ENCODE peak calls at places on chromosomes 7 and 10, in five cellular contexts. O, R, Z, T and M are unnamed samples.

GRCh38 chr10:95260397-95260881 is 30.4 kb downstream of the PDLIM1 start:
- DNase-seq in R (no peak), Z (no peak), O (no peak), T (no peak), M (no peak)

GRCh38 chr7:34939175-34939574 is 98.1 kb downstream of the DPY19L1 start:
- DNase-seq in T (no peak), O (no peak), Z (no peak), R (no peak), M (no peak)

GRCh38 chr10:70355234-70356021 is 27.0 kb downstream of the LRRC20 start:
- DNase-seq in R (no peak), Z (no peak), T (peak; percentile 46), O (peak; percentile 64), M (peak; percentile 47)

GRCh38 chr7:134290286-134290685 is 26.4 kb downstream of the SLC35B4 start:
- DNase-seq in O (no peak), Z (no peak), R (no peak), T (no peak), M (no peak)

GRCh38 chr10:28906934-28907333 is 229.6 kb downstream of the BAMBI start:
- DNase-seq in R (no peak), T (no peak), O (no peak), Z (no peak), M (no peak)

GRCh38 chr10:95394161-95394880 is 103.5 kb upstream of the PDLIM1 start:
- DNase-seq in T (no peak), O (no peak), Z (no peak), R (peak; percentile 67), M (no peak)

GRCh38 chr10:104766341-104766740 is 125.3 kb downstream of the SORCS3 start:
- DNase-seq in O (no peak), R (no peak), Z (no peak), T (no peak), M (no peak)

GRCh38 chr7:51154201-51154600 is 162.4 kb downstream of the COBL start:
- DNase-seq in Z (no peak), T (no peak), O (no peak), R (no peak), M (no peak)

GRCh38 chr7:96026606-96027005 is 254.3 kb downstream of the DYNC1I1 start:
- DNase-seq in Z (no peak), O (no peak), R (no peak), T (no peak), M (no peak)

GRCh38 chr7:23600251-23600650 is 3.1 kb downstream of the CCDC126 start:
- DNase-seq in O (no peak), Z (no peak), T (no peak), R (no peak), M (no peak)

GRCh38 chr10:19730071-19730470 is 86.2 kb upstream of the PLXDC2 start:
- DNase-seq in T (no peak), R (no peak), O (no peak), Z (no peak), M (no peak)

GRCh38 chr10:72265925-72266865 is 7.5 kb upstream of the DDIT4 start:
- DNase-seq in T (no peak), R (no peak), O (no peak), Z (no peak), M (no peak)

GRCh38 chr10:2508971-2509605 is 558.3 kb upstream of the PFKP start:
- DNase-seq in T (no peak), O (no peak), R (no peak), Z (no peak), M (no peak)

GRCh38 chr7:149286811-149287400 is 24.9 kb downstream of the ZNF783 start:
- DNase-seq in Z (no peak), T (peak; percentile 19), O (peak; percentile 36), R (no peak), M (no peak)

GRCh38 chr10:124539935-124540641 is 78.5 kb downstream of the LHPP start:
- DNase-seq in O (peak; percentile 42), T (no peak), Z (peak; percentile 82), R (no peak), M (peak; percentile 90)

GRCh38 chr10:48366261-48366660 is 59.8 kb downstream of the MAPK8 start:
- DNase-seq in O (no peak), T (no peak), R (no peak), Z (no peak), M (no peak)

GRCh38 chr7:37211097-37211496 is 237.6 kb downstream of the ELMO1 start:
- DNase-seq in O (no peak), T (peak; percentile 61), Z (peak; percentile 37), R (no peak), M (peak; percentile 79)

GRCh38 chr7:57305192-57305748 is 144.7 kb upstream of the ZNF716 start:
- DNase-seq in T (no peak), R (no peak), O (no peak), Z (no peak), M (no peak)

GRCh38 chr7:114459574-114459973 is 45.0 kb downstream of the FOXP2 start:
- DNase-seq in T (no peak), O (no peak), Z (no peak), R (no peak), M (peak; percentile 25)

GRCh38 chr7:128863433-128863989 is 855 bp downstream of the ATP6V1F start:
- DNase-seq in T (no peak), R (no peak), O (peak; percentile 62), Z (no peak), M (no peak)

GRCh38 chr10:73159038-73159648 is 8.7 kb downstream of the ECD start:
- DNase-seq in R (no peak), T (peak; percentile 34), Z (peak; percentile 33), O (peak; percentile 49), M (peak; percentile 46)

GRCh38 chr10:83574770-83575169 is 564.5 kb upstream of the GHITM start:
- DNase-seq in Z (no peak), O (no peak), T (no peak), R (no peak), M (no peak)

GRCh38 chr10:93873427-93874115 is 20.2 kb upstream of the SLC35G1 start:
- DNase-seq in T (no peak), R (no peak), O (no peak), Z (no peak), M (no peak)

GRCh38 chr7:134932707-134933370 is 53.5 kb upstream of the AGBL3 start:
- DNase-seq in O (no peak), T (no peak), R (no peak), Z (peak; percentile 53), M (peak; percentile 87)

GRCh38 chr7:127591591-127591990 is 1.9 kb upstream of the FSCN3 start:
- DNase-seq in O (no peak), T (no peak), R (no peak), Z (no peak), M (no peak)

GRCh38 chr7:158520825-158521224 is 66.8 kb downstream of the PTPRN2 start:
- DNase-seq in T (no peak), R (no peak), Z (no peak), O (no peak), M (no peak)
- H3K9me3 ChIP-seq in T (no peaks in the 10 kb centered on the region), R (no peaks in the 10 kb centered on the region), Z (no peaks in the 10 kb centered on the region), O (no peaks in the 10 kb centered on the region), M (no peaks in the 10 kb centered on the region)

DNA sequence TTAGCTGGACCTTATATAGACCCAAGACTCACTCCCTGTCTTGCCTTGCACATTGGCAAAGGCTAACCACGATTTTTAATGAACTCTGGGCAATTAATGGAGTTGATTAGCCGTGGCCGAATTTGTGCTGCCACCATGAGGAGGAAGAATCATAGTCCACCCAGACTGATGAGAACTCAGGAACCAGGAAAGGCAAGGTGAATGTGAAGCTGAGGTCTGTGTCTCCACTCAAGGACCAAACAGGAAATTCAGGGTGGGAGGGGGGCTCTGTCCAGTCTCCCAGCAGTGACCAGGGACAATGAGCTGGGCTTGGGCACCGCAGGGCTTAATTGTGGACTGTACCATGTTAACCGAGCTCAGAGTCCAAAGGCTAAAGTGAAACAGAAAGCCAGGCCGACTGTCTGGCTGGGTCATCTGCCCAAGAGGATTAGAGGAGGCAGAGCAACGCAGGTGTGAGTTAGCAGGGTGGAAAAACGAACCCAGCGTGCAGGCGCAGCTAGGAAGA is 127.0 kb upstream of the JCAD start:
- DNase-seq in O (no peak), Z (no peak), R (no peak), T (no peak), M (no peak)
- H3K4me3 ChIP-seq in O (peak overlapping the region; percentile 11), Z (no peak overlapping the region), R (no peak overlapping the region), T (no peak overlapping the region), M (no peak overlapping the region)

GRCh38 chr7:106865130-106866115 is at the start of gene PIK3CG:
- DNase-seq in R (no peak), Z (no peak), O (no peak), T (no peak), M (no peak)

GRCh38 chr7:106868364-106868763 is 3.3 kb downstream of the PIK3CG start:
- DNase-seq in R (no peak), T (no peak), Z (no peak), O (no peak), M (no peak)

GRCh38 chr7:106867641-106868351 is 2.7 kb downstream of the PIK3CG start:
- DNase-seq in Z (no peak), R (peak; percentile 54), O (no peak), T (no peak), M (peak; percentile 56)

GRCh38 chr7:106864298-106865081 is 592 bp upstream of the PIK3CG start:
- DNase-seq in O (no peak), T (no peak), R (no peak), Z (no peak), M (no peak)

GRCh38 chr7:106866298-106867281 is 1.5 kb downstream of the PIK3CG start:
- DNase-seq in Z (no peak), R (no peak), T (peak; percentile 44), O (peak; percentile 49), M (no peak)
- H3K4me1 ChIP-seq in Z (peaks cover 64% of the 10 kb centered on the region), R (no peaks in the 10 kb centered on the region), T (peaks cover 63% of the 10 kb centered on the region), O (peaks cover 9% of the 10 kb centered on the region), M (no peaks in the 10 kb centered on the region)

GRCh38 chr10:37301271-37301670 is 175.9 kb downstream of the ANKRD30A start:
- DNase-seq in O (no peak), T (no peak), R (no peak), Z (no peak), M (no peak)
- H3K9me3 ChIP-seq in O (peaks cover 3% of the 10 kb centered on the region), T (no peaks in the 10 kb centered on the region), R (no peaks in the 10 kb centered on the region), Z (no peaks in the 10 kb centered on the region), M (peaks cover 4% of the 10 kb centered on the region)

GRCh38 chr10:105973252-105973877 is 1191.1 kb downstream of the SORCS1 start:
- DNase-seq in Z (no peak), T (no peak), O (no peak), R (no peak), M (no peak)
- H3K4me3 ChIP-seq in Z (no peak overlapping the region), T (no peak overlapping the region), O (no peak overlapping the region), R (no peak overlapping the region), M (no peak overlapping the region)

DNA sequence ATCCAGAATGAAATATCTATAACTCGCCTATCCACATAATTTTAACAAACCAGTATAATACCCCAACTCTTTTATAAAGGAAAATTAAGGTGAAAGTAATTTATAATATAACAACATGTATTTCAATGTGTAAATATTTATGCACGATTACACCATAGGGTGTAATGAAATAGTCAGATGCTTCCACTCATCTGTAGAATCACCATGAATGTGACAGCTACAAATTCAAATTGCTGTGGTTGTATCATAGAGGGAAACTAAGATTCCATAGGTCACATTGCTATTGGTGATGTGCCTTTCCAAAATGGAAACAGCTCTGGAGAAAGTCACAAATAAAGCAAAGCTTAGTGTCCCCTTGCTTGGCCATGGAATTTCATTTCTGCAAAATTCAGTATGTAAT is 95.7 kb downstream of the CPED1 start:
- DNase-seq in T (no peak), Z (no peak), O (no peak), R (no peak), M (no peak)
- H3K4me1 ChIP-seq in T (no peaks in the 10 kb centered on the region), Z (peaks cover 43% of the 10 kb centered on the region), O (no peaks in the 10 kb centered on the region), R (peaks cover 39% of the 10 kb centered on the region), M (peaks cover 3% of the 10 kb centered on the region)